ENCODE peak calls at places on chromosome 1, in six cellular contexts. R is Panc1, K is Peyer's patch, Z is cardiac muscle cell, H is pancreas, B is neural progenitor cell. S is an unnamed sample.

GRCh38 chr1:216154063-216154462 is 269.2 kb downstream of the USH2A start:
- DNase-seq in K (no peak), H (no peak), Z (no peak), R (no peak), B (no peak), S (no peak)

GRCh38 chr1:111032295-111032897 is 68.7 kb upstream of the LRIF1 start:
- DNase-seq in R (no peak), K (peak; percentile 56), B (peak; percentile 49), Z (peak; percentile 45), H (no peak), S (no peak)

GRCh38 chr1:198776602-198777029 is 137.8 kb downstream of the PTPRC start:
- DNase-seq in Z (no peak), H (no peak), R (no peak), B (no peak), K (peak; percentile 58), S (peak; percentile 16)

GRCh38 chr1:227432981-227433380 is 114.7 kb upstream of the CDC42BPA start:
- DNase-seq in B (no peak), H (no peak), K (no peak), R (no peak), Z (no peak), S (no peak)

GRCh38 chr1:212238552-212238951 is 46.7 kb upstream of the PPP2R5A start:
- DNase-seq in B (peak; percentile 23), Z (no peak), H (peak; percentile 65), R (no peak), K (no peak), S (peak; percentile 26)

GRCh38 chr1:39795651-39796050 is 7.0 kb upstream of the BMP8B start:
- DNase-seq in Z (no peak), B (no peak), K (peak; percentile 39), R (no peak), H (no peak), S (no peak)

GRCh38 chr1:7302873-7303272 is 468.2 kb upstream of the VAMP3 start:
- DNase-seq in H (no peak), Z (no peak), B (no peak), K (no peak), R (no peak), S (no peak)

GRCh38 chr1:232110281-232111090 is 483.9 kb downstream of the DISC1 start:
- DNase-seq in B (peak; percentile 89), Z (peak; percentile 44), H (no peak), R (no peak), K (no peak), S (no peak)

GRCh38 chr1:121518726-121519041 is 333.9 kb downstream of the SRGAP2C start:
- DNase-seq in B (no peak), R (no peak), H (no peak), K (no peak), Z (no peak), S (no peak)

GRCh38 chr1:43611950-43612349 is 38.0 kb upstream of the KDM4A start:
- DNase-seq in Z (no peak), B (no peak), R (no peak), K (no peak), H (no peak), S (no peak)

GRCh38 chr1:223827193-223827663 is 18.5 kb downstream of the TP53BP2 start:
- DNase-seq in R (no peak), Z (no peak), H (no peak), B (no peak), K (no peak), S (no peak)

GRCh38 chr1:77347646-77348045 is 65.8 kb downstream of the AK5 start:
- DNase-seq in R (peak; percentile 68), B (no peak), Z (no peak), H (no peak), K (no peak), S (no peak)

GRCh38 chr1:176066709-176067108 is 140.4 kb downstream of the COP1 start:
- DNase-seq in K (no peak), Z (no peak), H (no peak), B (no peak), R (no peak), S (no peak)

GRCh38 chr1:9101510-9102146 is 27.3 kb downstream of the GPR157 start:
- DNase-seq in B (peak; percentile 80), K (peak; percentile 79), H (no peak), R (no peak), Z (peak; percentile 53), S (peak; percentile 4)

GRCh38 chr1:54156986-54157385 is 4.2 kb upstream of the CDCP2 start:
- DNase-seq in Z (no peak), B (no peak), R (no peak), H (no peak), K (no peak), S (no peak)

GRCh38 chr1:50913954-50914353 is 46.1 kb downstream of the FAF1 start:
- DNase-seq in R (no peak), H (no peak), K (no peak), B (no peak), Z (no peak), S (no peak)

GRCh38 chr1:82994866-82995370 is 1004.0 kb downstream of the TTLL7 start:
- DNase-seq in R (no peak), H (no peak), Z (no peak), K (no peak), B (no peak), S (no peak)

GRCh38 chr1:54623216-54624007 is at the start of gene FAM151A:
- DNase-seq in R (no peak), K (peak; percentile 68), B (no peak), H (no peak), Z (peak; percentile 30), S (no peak)

GRCh38 chr1:1374068-1374860 is 743 bp downstream of the AURKAIP1 start:
- DNase-seq in R (no peak), K (no peak), H (peak; percentile 64), B (no peak), Z (no peak), S (no peak)
- H3K27ac ChIP-seq in R (peak overlapping the region; percentile 90), K (peak overlapping the region; percentile 89), H (peak overlapping the region; percentile 87), B (no peak overlapping the region), Z (peak overlapping the region; percentile 93), S (peak overlapping the region; percentile 93)

GRCh38 chr1:89761901-89762300 is 58.9 kb upstream of the LRRC8D start:
- DNase-seq in R (no peak), H (no peak), K (no peak), B (no peak), Z (no peak), S (no peak)

GRCh38 chr1:89763649-89763986 is 57.2 kb upstream of the LRRC8D start:
- DNase-seq in B (no peak), K (no peak), H (no peak), R (no peak), Z (no peak), S (no peak)

GRCh38 chr1:89762801-89763648 is 57.8 kb upstream of the LRRC8D start:
- DNase-seq in H (peak; percentile 93), K (peak; percentile 94), B (peak; percentile 96), Z (peak; percentile 91), R (peak; percentile 48), S (peak; percentile 81)

GRCh38 chr1:89760496-89760895 is 60.3 kb upstream of the LRRC8D start:
- DNase-seq in Z (no peak), H (no peak), R (no peak), K (no peak), B (no peak), S (no peak)

GRCh38 chr1:89762431-89762800 is 58.4 kb upstream of the LRRC8D start:
- DNase-seq in H (peak; percentile 64), B (no peak), Z (no peak), K (no peak), R (no peak), S (no peak)
- H3K27ac ChIP-seq in H (no peak overlapping the region), B (no peak overlapping the region), Z (no peak overlapping the region), K (no peak overlapping the region), R (no peak overlapping the region), S (peak overlapping the region; percentile 28)

DNA sequence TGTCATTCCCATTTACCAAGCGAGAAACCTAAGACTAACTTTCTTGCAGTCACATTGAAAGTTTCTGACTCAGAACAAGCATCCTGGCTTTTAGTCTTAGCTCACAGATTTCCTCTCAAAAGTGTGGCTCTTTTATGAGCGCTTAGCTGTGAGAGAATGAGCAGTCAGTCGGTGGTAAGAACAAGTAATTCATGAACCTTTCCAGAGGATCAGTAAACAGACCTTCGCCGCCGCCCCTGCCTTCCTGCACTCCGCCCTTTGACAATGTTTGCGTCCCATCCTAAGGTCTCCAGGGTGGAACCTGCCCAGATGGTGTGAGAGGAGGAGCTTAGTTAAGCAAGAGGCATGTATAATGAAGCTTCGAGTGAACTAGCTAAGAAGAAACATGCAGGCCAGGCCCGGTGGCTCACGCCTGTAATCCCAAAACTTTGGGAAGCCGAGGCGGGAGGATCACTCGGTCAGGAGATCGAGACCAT is 142.4 kb downstream of the GLUL start:
- DNase-seq in Z (no peak), B (no peak), R (no peak), H (no peak), K (peak; percentile 72), S (no peak)
- H3K27ac ChIP-seq in Z (no peak overlapping the region), B (no peak overlapping the region), R (no peak overlapping the region), H (no peak overlapping the region), K (peak overlapping the region; percentile 32), S (no peak overlapping the region)

GRCh38 chr1:150162582-150162861 is 12.8 kb downstream of the PLEKHO1 start:
- DNase-seq in R (no peak), H (no peak), K (no peak), Z (no peak), B (no peak), S (no peak)
- H3K27ac ChIP-seq in R (no peak overlapping the region), H (no peak overlapping the region), K (peak overlapping the region; percentile 93), Z (peak overlapping the region; percentile 100), B (peak overlapping the region; percentile 92), S (peak overlapping the region; percentile 43)

GRCh38 chr1:95259245-95259644 is 25.2 kb downstream of the RWDD3 start:
- DNase-seq in B (no peak), K (no peak), Z (no peak), H (no peak), R (no peak), S (no peak)
- H3K27ac ChIP-seq in B (no peak overlapping the region), K (no peak overlapping the region), Z (no peak overlapping the region), H (no peak overlapping the region), R (no peak overlapping the region), S (no peak overlapping the region)

S was measured in substantia nigra.